ENCODE peak calls at places on chromosome 1, in four cellular contexts. R, Z, O and L are unnamed samples.
A peak's percentile ranks its signal among the peaks of the same experiment; 100 is the strongest.

GRCh38 chr1:178560871-178561376 is 48.0 kb downstream of the TEX35 start:
- DNase-seq in O (no peak), Z (no peak), R (no peak), L (no peak)

GRCh38 chr1:15627343-15627988 is 10.2 kb downstream of the DDI2 start:
- DNase-seq in R (no peak), O (no peak), Z (no peak), L (no peak)

GRCh38 chr1:112618114-112618720 is 724 bp downstream of the ST7L start:
- DNase-seq in O (no peak), R (no peak), Z (no peak), L (no peak)

GRCh38 chr1:25140073-25140797 is 92.1 kb downstream of the SYF2 start:
- DNase-seq in Z (no peak), R (no peak), O (no peak), L (peak; percentile 27)

GRCh38 chr1:37763791-37764741 is 854 bp downstream of the EPHA10 start:
- DNase-seq in O (no peak), Z (no peak), R (peak; percentile 90), L (no peak)

GRCh38 chr1:89649783-89650182 is 16.9 kb downstream of the LRRC8C start:
- DNase-seq in Z (no peak), O (no peak), R (no peak), L (no peak)

GRCh38 chr1:16954579-16954978 is 25.8 kb downstream of the MFAP2 start:
- DNase-seq in R (no peak), Z (no peak), O (no peak), L (no peak)

GRCh38 chr1:40034869-40035268 is 5.7 kb upstream of the CAP1 start:
- DNase-seq in R (no peak), Z (no peak), O (no peak), L (no peak)

GRCh38 chr1:83763281-83764095 is 235.4 kb downstream of the TTLL7 start:
- DNase-seq in Z (no peak), R (no peak), O (no peak), L (no peak)

GRCh38 chr1:56911539-56911938 is 54.3 kb downstream of the C8B start:
- DNase-seq in O (no peak), R (no peak), Z (no peak), L (no peak)

GRCh38 chr1:37032660-37033354 is 1.5 kb downstream of the GRIK3 start:
- DNase-seq in O (no peak), Z (no peak), R (no peak), L (no peak)

GRCh38 chr1:165871311-165872067 is 44.1 kb downstream of the UCK2 start:
- DNase-seq in R (no peak), O (peak; percentile 5), Z (peak; percentile 40), L (peak; percentile 50)

GRCh38 chr1:8374812-8375211 is 56.9 kb downstream of the SLC45A1 start:
- DNase-seq in R (no peak), O (no peak), Z (no peak), L (no peak)

GRCh38 chr1:93442276-93442675 is 5.6 kb upstream of the FNBP1L start:
- DNase-seq in Z (no peak), O (no peak), R (no peak), L (peak; percentile 54)

GRCh38 chr1:118116401-118116800 is 68.6 kb downstream of the SPAG17 start:
- DNase-seq in Z (no peak), O (no peak), R (no peak), L (no peak)

GRCh38 chr1:244406337-244406736 is 45.4 kb downstream of the ADSS2 start:
- DNase-seq in O (no peak), Z (no peak), R (no peak), L (no peak)

GRCh38 chr1:212178830-212179370 is 106.3 kb upstream of the PPP2R5A start:
- DNase-seq in O (no peak), R (no peak), Z (no peak), L (no peak)

GRCh38 chr1:213268221-213268620 is 217.2 kb downstream of the RPS6KC1 start:
- DNase-seq in R (no peak), O (no peak), Z (no peak), L (no peak)

GRCh38 chr1:7404046-7404742 is 366.9 kb upstream of the VAMP3 start:
- DNase-seq in O (no peak), Z (no peak), R (no peak), L (no peak)

GRCh38 chr1:59453297-59453970 is 156.5 kb downstream of the FGGY start:
- DNase-seq in Z (no peak), R (no peak), O (no peak), L (no peak)

GRCh38 chr1:94983343-94983742 is 56.4 kb upstream of the CNN3 start:
- DNase-seq in Z (no peak), R (no peak), O (no peak), L (no peak)

GRCh38 chr1:28553229-28553930 is 495 bp downstream of the TRNAU1AP start:
- DNase-seq in R (peak; percentile 45), O (no peak), Z (no peak), L (no peak)

GRCh38 chr1:92065042-92065441 is 10.2 kb downstream of the SETSIP start:
- DNase-seq in Z (no peak), O (no peak), R (no peak), L (no peak)

GRCh38 chr1:89604414-89604735 is 28.5 kb upstream of the LRRC8C start:
- DNase-seq in R (no peak), O (no peak), Z (no peak), L (no peak)

GRCh38 chr1:174333437-174333836 is 114.3 kb upstream of the GPR52 start:
- DNase-seq in R (no peak), O (no peak), Z (no peak), L (no peak)

GRCh38 chr1:223780926-223781325 is 64.8 kb downstream of the TP53BP2 start:
- DNase-seq in R (no peak), Z (no peak), O (no peak), L (no peak)

GRCh38 chr1:28392027-28392652 is 22.6 kb downstream of the PHACTR4 start:
- DNase-seq in Z (no peak), R (no peak), O (no peak), L (no peak)